ENCODE peak calls at places on chromosomes 2 and 18, in ten cellular contexts. One of them, this sample, is unnamed.

GRCh38 chr2:40751981-40752380 is 300.1 kb upstream of the SLC8A1 start:
- DNase-seq in NCI-H1105: no peak
- DNase-seq in stimulated activated CD8-positive, alpha-beta memory T cell treated with anti-CD3 and anti-CD28 coated beads, Interleukin-2, amount 100 ng/mL, for 1 hour: no peak
- DNase-seq in NCI-H2029: no peak
- DNase-seq in stimulated activated CD4-positive, alpha-beta T cell treated with anti-CD3 and anti-CD28 coated beads, Interleukin-2, amount 100 ng/mL, for 48 hours: no peak
- DNase-seq in Kasumi-1: no peak
- DNase-seq in left ventricle myocardium inferior: no peak
- DNase-seq in transverse colon: no peak
- DNase-seq in AG08396: no peak
- DNase-seq in C1 segment of cervical spinal cord: no peak
- DNase-seq in this sample: no peak

GRCh38 chr2:48790407-48791170 is 35.1 kb upstream of the LHCGR start:
- DNase-seq in NCI-H1105: no peak
- DNase-seq in stimulated activated CD8-positive, alpha-beta memory T cell treated with anti-CD3 and anti-CD28 coated beads, Interleukin-2, amount 100 ng/mL, for 1 hour: no peak
- DNase-seq in NCI-H2029: no peak
- DNase-seq in stimulated activated CD4-positive, alpha-beta T cell treated with anti-CD3 and anti-CD28 coated beads, Interleukin-2, amount 100 ng/mL, for 48 hours: no peak
- DNase-seq in Kasumi-1: no peak
- DNase-seq in left ventricle myocardium inferior: no peak
- DNase-seq in transverse colon: no peak
- DNase-seq in AG08396: no peak
- DNase-seq in C1 segment of cervical spinal cord: no peak
- DNase-seq in this sample: no peak

GRCh38 chr2:59190518-59190917 is 949.4 kb upstream of the FANCL start:
- DNase-seq in NCI-H1105: no peak
- DNase-seq in stimulated activated CD8-positive, alpha-beta memory T cell treated with anti-CD3 and anti-CD28 coated beads, Interleukin-2, amount 100 ng/mL, for 1 hour: no peak
- DNase-seq in NCI-H2029: no peak
- DNase-seq in stimulated activated CD4-positive, alpha-beta T cell treated with anti-CD3 and anti-CD28 coated beads, Interleukin-2, amount 100 ng/mL, for 48 hours: no peak
- DNase-seq in Kasumi-1: no peak
- DNase-seq in left ventricle myocardium inferior: no peak
- DNase-seq in transverse colon: no peak
- DNase-seq in AG08396: no peak
- DNase-seq in C1 segment of cervical spinal cord: no peak
- DNase-seq in this sample: no peak

GRCh38 chr2:220320326-220320725 is 692.9 kb downstream of the SLC4A3 start:
- DNase-seq in NCI-H1105: no peak
- DNase-seq in stimulated activated CD8-positive, alpha-beta memory T cell treated with anti-CD3 and anti-CD28 coated beads, Interleukin-2, amount 100 ng/mL, for 1 hour: no peak
- DNase-seq in NCI-H2029: no peak
- DNase-seq in stimulated activated CD4-positive, alpha-beta T cell treated with anti-CD3 and anti-CD28 coated beads, Interleukin-2, amount 100 ng/mL, for 48 hours: no peak
- DNase-seq in Kasumi-1: no peak
- DNase-seq in left ventricle myocardium inferior: no peak
- DNase-seq in transverse colon: no peak
- DNase-seq in AG08396: no peak
- DNase-seq in C1 segment of cervical spinal cord: no peak
- DNase-seq in this sample: no peak

GRCh38 chr2:9690252-9690651 is 59.5 kb upstream of the YWHAQ start:
- DNase-seq in NCI-H1105: no peak
- DNase-seq in stimulated activated CD8-positive, alpha-beta memory T cell treated with anti-CD3 and anti-CD28 coated beads, Interleukin-2, amount 100 ng/mL, for 1 hour: no peak
- DNase-seq in NCI-H2029: no peak
- DNase-seq in stimulated activated CD4-positive, alpha-beta T cell treated with anti-CD3 and anti-CD28 coated beads, Interleukin-2, amount 100 ng/mL, for 48 hours: no peak
- DNase-seq in Kasumi-1: no peak
- DNase-seq in left ventricle myocardium inferior: peak; percentile 63
- DNase-seq in transverse colon: no peak
- DNase-seq in AG08396: no peak
- DNase-seq in C1 segment of cervical spinal cord: no peak
- DNase-seq in this sample: peak; percentile 72

GRCh38 chr2:137173514-137173913 is 408.2 kb downstream of the THSD7B start:
- DNase-seq in NCI-H1105: no peak
- DNase-seq in stimulated activated CD8-positive, alpha-beta memory T cell treated with anti-CD3 and anti-CD28 coated beads, Interleukin-2, amount 100 ng/mL, for 1 hour: no peak
- DNase-seq in NCI-H2029: no peak
- DNase-seq in stimulated activated CD4-positive, alpha-beta T cell treated with anti-CD3 and anti-CD28 coated beads, Interleukin-2, amount 100 ng/mL, for 48 hours: no peak
- DNase-seq in Kasumi-1: peak; percentile 14
- DNase-seq in left ventricle myocardium inferior: no peak
- DNase-seq in transverse colon: no peak
- DNase-seq in AG08396: no peak
- DNase-seq in C1 segment of cervical spinal cord: no peak
- DNase-seq in this sample: no peak

GRCh38 chr2:161481619-161482018 is 65.5 kb downstream of the TBR1 start:
- DNase-seq in NCI-H1105: no peak
- DNase-seq in stimulated activated CD8-positive, alpha-beta memory T cell treated with anti-CD3 and anti-CD28 coated beads, Interleukin-2, amount 100 ng/mL, for 1 hour: no peak
- DNase-seq in NCI-H2029: no peak
- DNase-seq in stimulated activated CD4-positive, alpha-beta T cell treated with anti-CD3 and anti-CD28 coated beads, Interleukin-2, amount 100 ng/mL, for 48 hours: no peak
- DNase-seq in Kasumi-1: no peak
- DNase-seq in left ventricle myocardium inferior: no peak
- DNase-seq in transverse colon: no peak
- DNase-seq in AG08396: no peak
- DNase-seq in C1 segment of cervical spinal cord: no peak
- DNase-seq in this sample: no peak

GRCh38 chr2:54468643-54469042 is 12.5 kb downstream of the SPTBN1 start:
- DNase-seq in NCI-H1105: no peak
- DNase-seq in stimulated activated CD8-positive, alpha-beta memory T cell treated with anti-CD3 and anti-CD28 coated beads, Interleukin-2, amount 100 ng/mL, for 1 hour: no peak
- DNase-seq in NCI-H2029: no peak
- DNase-seq in stimulated activated CD4-positive, alpha-beta T cell treated with anti-CD3 and anti-CD28 coated beads, Interleukin-2, amount 100 ng/mL, for 48 hours: no peak
- DNase-seq in Kasumi-1: no peak
- DNase-seq in left ventricle myocardium inferior: no peak
- DNase-seq in transverse colon: no peak
- DNase-seq in AG08396: no peak
- DNase-seq in C1 segment of cervical spinal cord: no peak
- DNase-seq in this sample: no peak

GRCh38 chr2:234795974-234796690 is 155.7 kb upstream of the SH3BP4 start:
- DNase-seq in NCI-H1105: no peak
- DNase-seq in stimulated activated CD8-positive, alpha-beta memory T cell treated with anti-CD3 and anti-CD28 coated beads, Interleukin-2, amount 100 ng/mL, for 1 hour: no peak
- DNase-seq in NCI-H2029: no peak
- DNase-seq in stimulated activated CD4-positive, alpha-beta T cell treated with anti-CD3 and anti-CD28 coated beads, Interleukin-2, amount 100 ng/mL, for 48 hours: no peak
- DNase-seq in Kasumi-1: no peak
- DNase-seq in left ventricle myocardium inferior: no peak
- DNase-seq in transverse colon: no peak
- DNase-seq in AG08396: no peak
- DNase-seq in C1 segment of cervical spinal cord: no peak
- DNase-seq in this sample: no peak

GRCh38 chr18:63216911-63217311 is 102.7 kb downstream of the BCL2 start:
- DNase-seq in NCI-H1105: no peak
- DNase-seq in stimulated activated CD8-positive, alpha-beta memory T cell treated with anti-CD3 and anti-CD28 coated beads, Interleukin-2, amount 100 ng/mL, for 1 hour: no peak
- DNase-seq in NCI-H2029: no peak
- DNase-seq in stimulated activated CD4-positive, alpha-beta T cell treated with anti-CD3 and anti-CD28 coated beads, Interleukin-2, amount 100 ng/mL, for 48 hours: no peak
- DNase-seq in Kasumi-1: no peak
- DNase-seq in left ventricle myocardium inferior: no peak
- DNase-seq in transverse colon: no peak
- DNase-seq in AG08396: no peak
- DNase-seq in C1 segment of cervical spinal cord: no peak
- DNase-seq in this sample: no peak

GRCh38 chr2:99787011-99787410 is 297.2 kb upstream of the REV1 start:
- DNase-seq in NCI-H1105: no peak
- DNase-seq in stimulated activated CD8-positive, alpha-beta memory T cell treated with anti-CD3 and anti-CD28 coated beads, Interleukin-2, amount 100 ng/mL, for 1 hour: no peak
- DNase-seq in NCI-H2029: no peak
- DNase-seq in stimulated activated CD4-positive, alpha-beta T cell treated with anti-CD3 and anti-CD28 coated beads, Interleukin-2, amount 100 ng/mL, for 48 hours: no peak
- DNase-seq in Kasumi-1: no peak
- DNase-seq in left ventricle myocardium inferior: no peak
- DNase-seq in transverse colon: no peak
- DNase-seq in AG08396: no peak
- DNase-seq in C1 segment of cervical spinal cord: no peak
- DNase-seq in this sample: no peak

GRCh38 chr2:167715932-167716331 is 531.5 kb downstream of the STK39 start:
- DNase-seq in NCI-H1105: no peak
- DNase-seq in stimulated activated CD8-positive, alpha-beta memory T cell treated with anti-CD3 and anti-CD28 coated beads, Interleukin-2, amount 100 ng/mL, for 1 hour: no peak
- DNase-seq in NCI-H2029: no peak
- DNase-seq in stimulated activated CD4-positive, alpha-beta T cell treated with anti-CD3 and anti-CD28 coated beads, Interleukin-2, amount 100 ng/mL, for 48 hours: no peak
- DNase-seq in Kasumi-1: no peak
- DNase-seq in left ventricle myocardium inferior: no peak
- DNase-seq in transverse colon: no peak
- DNase-seq in AG08396: no peak
- DNase-seq in C1 segment of cervical spinal cord: no peak
- DNase-seq in this sample: no peak

GRCh38 chr2:45626387-45627010 is 15.4 kb upstream of the SRBD1 start:
- DNase-seq in NCI-H1105: no peak
- DNase-seq in stimulated activated CD8-positive, alpha-beta memory T cell treated with anti-CD3 and anti-CD28 coated beads, Interleukin-2, amount 100 ng/mL, for 1 hour: no peak
- DNase-seq in NCI-H2029: peak; percentile 28
- DNase-seq in stimulated activated CD4-positive, alpha-beta T cell treated with anti-CD3 and anti-CD28 coated beads, Interleukin-2, amount 100 ng/mL, for 48 hours: no peak
- DNase-seq in Kasumi-1: no peak
- DNase-seq in left ventricle myocardium inferior: no peak
- DNase-seq in transverse colon: no peak
- DNase-seq in AG08396: no peak
- DNase-seq in C1 segment of cervical spinal cord: no peak
- DNase-seq in this sample: no peak

GRCh38 chr18:50268022-50268747 is 1.9 kb upstream of the CFAP53 start:
- DNase-seq in NCI-H1105: no peak
- DNase-seq in stimulated activated CD8-positive, alpha-beta memory T cell treated with anti-CD3 and anti-CD28 coated beads, Interleukin-2, amount 100 ng/mL, for 1 hour: peak; percentile 64
- DNase-seq in NCI-H2029: peak; percentile 9
- DNase-seq in stimulated activated CD4-positive, alpha-beta T cell treated with anti-CD3 and anti-CD28 coated beads, Interleukin-2, amount 100 ng/mL, for 48 hours: peak; percentile 71
- DNase-seq in Kasumi-1: no peak
- DNase-seq in left ventricle myocardium inferior: peak; percentile 89
- DNase-seq in transverse colon: peak; percentile 89
- DNase-seq in AG08396: peak; percentile 84
- DNase-seq in C1 segment of cervical spinal cord: no peak
- DNase-seq in this sample: no peak

GRCh38 chr2:38187416-38188127 is 111.6 kb upstream of the CYP1B1 start:
- DNase-seq in NCI-H1105: no peak
- DNase-seq in stimulated activated CD8-positive, alpha-beta memory T cell treated with anti-CD3 and anti-CD28 coated beads, Interleukin-2, amount 100 ng/mL, for 1 hour: no peak
- DNase-seq in NCI-H2029: no peak
- DNase-seq in stimulated activated CD4-positive, alpha-beta T cell treated with anti-CD3 and anti-CD28 coated beads, Interleukin-2, amount 100 ng/mL, for 48 hours: no peak
- DNase-seq in Kasumi-1: no peak
- DNase-seq in left ventricle myocardium inferior: peak; percentile 68
- DNase-seq in transverse colon: peak; percentile 52
- DNase-seq in AG08396: peak; percentile 52
- DNase-seq in C1 segment of cervical spinal cord: no peak
- DNase-seq in this sample: no peak

GRCh38 chr2:191899442-191899841 is 52.6 kb upstream of the CAVIN2 start:
- DNase-seq in NCI-H1105: no peak
- DNase-seq in stimulated activated CD8-positive, alpha-beta memory T cell treated with anti-CD3 and anti-CD28 coated beads, Interleukin-2, amount 100 ng/mL, for 1 hour: no peak
- DNase-seq in NCI-H2029: no peak
- DNase-seq in stimulated activated CD4-positive, alpha-beta T cell treated with anti-CD3 and anti-CD28 coated beads, Interleukin-2, amount 100 ng/mL, for 48 hours: no peak
- DNase-seq in Kasumi-1: no peak
- DNase-seq in left ventricle myocardium inferior: no peak
- DNase-seq in transverse colon: no peak
- DNase-seq in AG08396: peak; percentile 53
- DNase-seq in C1 segment of cervical spinal cord: no peak
- DNase-seq in this sample: no peak

GRCh38 chr2:112433932-112434730 is 686 bp upstream of the RGPD8 start:
- DNase-seq in NCI-H1105: no peak
- DNase-seq in stimulated activated CD8-positive, alpha-beta memory T cell treated with anti-CD3 and anti-CD28 coated beads, Interleukin-2, amount 100 ng/mL, for 1 hour: no peak
- DNase-seq in NCI-H2029: no peak
- DNase-seq in stimulated activated CD4-positive, alpha-beta T cell treated with anti-CD3 and anti-CD28 coated beads, Interleukin-2, amount 100 ng/mL, for 48 hours: no peak
- DNase-seq in Kasumi-1: no peak
- DNase-seq in left ventricle myocardium inferior: no peak
- DNase-seq in transverse colon: no peak
- DNase-seq in AG08396: no peak
- DNase-seq in C1 segment of cervical spinal cord: no peak
- DNase-seq in this sample: no peak

GRCh38 chr2:204122425-204122824 is 185.9 kb downstream of the ICOS start:
- DNase-seq in NCI-H1105: no peak
- DNase-seq in stimulated activated CD8-positive, alpha-beta memory T cell treated with anti-CD3 and anti-CD28 coated beads, Interleukin-2, amount 100 ng/mL, for 1 hour: no peak
- DNase-seq in NCI-H2029: no peak
- DNase-seq in stimulated activated CD4-positive, alpha-beta T cell treated with anti-CD3 and anti-CD28 coated beads, Interleukin-2, amount 100 ng/mL, for 48 hours: no peak
- DNase-seq in Kasumi-1: no peak
- DNase-seq in left ventricle myocardium inferior: no peak
- DNase-seq in transverse colon: no peak
- DNase-seq in AG08396: no peak
- DNase-seq in C1 segment of cervical spinal cord: no peak
- DNase-seq in this sample: no peak

GRCh38 chr2:70191244-70191735 is 471 bp upstream of the C2orf42 start:
- DNase-seq in NCI-H1105: no peak
- DNase-seq in stimulated activated CD8-positive, alpha-beta memory T cell treated with anti-CD3 and anti-CD28 coated beads, Interleukin-2, amount 100 ng/mL, for 1 hour: no peak
- DNase-seq in NCI-H2029: no peak
- DNase-seq in stimulated activated CD4-positive, alpha-beta T cell treated with anti-CD3 and anti-CD28 coated beads, Interleukin-2, amount 100 ng/mL, for 48 hours: no peak
- DNase-seq in Kasumi-1: no peak
- DNase-seq in left ventricle myocardium inferior: no peak
- DNase-seq in transverse colon: no peak
- DNase-seq in AG08396: no peak
- DNase-seq in C1 segment of cervical spinal cord: no peak
- DNase-seq in this sample: no peak

GRCh38 chr2:240817496-240818292 is 2.3 kb downstream of the KIF1A start:
- DNase-seq in NCI-H1105: no peak
- DNase-seq in stimulated activated CD8-positive, alpha-beta memory T cell treated with anti-CD3 and anti-CD28 coated beads, Interleukin-2, amount 100 ng/mL, for 1 hour: no peak
- DNase-seq in NCI-H2029: no peak
- DNase-seq in stimulated activated CD4-positive, alpha-beta T cell treated with anti-CD3 and anti-CD28 coated beads, Interleukin-2, amount 100 ng/mL, for 48 hours: no peak
- DNase-seq in Kasumi-1: no peak
- DNase-seq in left ventricle myocardium inferior: peak; percentile 7
- DNase-seq in transverse colon: no peak
- DNase-seq in AG08396: no peak
- DNase-seq in C1 segment of cervical spinal cord: no peak
- DNase-seq in this sample: no peak

GRCh38 chr2:199861116-199861774 is 10.3 kb upstream of the FTCDNL1 start:
- DNase-seq in NCI-H1105: peak; percentile 14
- DNase-seq in stimulated activated CD8-positive, alpha-beta memory T cell treated with anti-CD3 and anti-CD28 coated beads, Interleukin-2, amount 100 ng/mL, for 1 hour: no peak
- DNase-seq in NCI-H2029: peak; percentile 9
- DNase-seq in stimulated activated CD4-positive, alpha-beta T cell treated with anti-CD3 and anti-CD28 coated beads, Interleukin-2, amount 100 ng/mL, for 48 hours: no peak
- DNase-seq in Kasumi-1: peak; percentile 80
- DNase-seq in left ventricle myocardium inferior: no peak
- DNase-seq in transverse colon: no peak
- DNase-seq in AG08396: peak; percentile 24
- DNase-seq in C1 segment of cervical spinal cord: no peak
- DNase-seq in this sample: no peak

GRCh38 chr2:20989404-20989803 is 54.5 kb downstream of the APOB start:
- DNase-seq in NCI-H1105: no peak
- DNase-seq in stimulated activated CD8-positive, alpha-beta memory T cell treated with anti-CD3 and anti-CD28 coated beads, Interleukin-2, amount 100 ng/mL, for 1 hour: no peak
- DNase-seq in NCI-H2029: no peak
- DNase-seq in stimulated activated CD4-positive, alpha-beta T cell treated with anti-CD3 and anti-CD28 coated beads, Interleukin-2, amount 100 ng/mL, for 48 hours: no peak
- DNase-seq in Kasumi-1: no peak
- DNase-seq in left ventricle myocardium inferior: no peak
- DNase-seq in transverse colon: no peak
- DNase-seq in AG08396: no peak
- DNase-seq in C1 segment of cervical spinal cord: no peak
- DNase-seq in this sample: no peak

GRCh38 chr18:53838796-53839195 is 385.7 kb downstream of the MBD2 start:
- DNase-seq in NCI-H1105: no peak
- DNase-seq in stimulated activated CD8-positive, alpha-beta memory T cell treated with anti-CD3 and anti-CD28 coated beads, Interleukin-2, amount 100 ng/mL, for 1 hour: no peak
- DNase-seq in NCI-H2029: no peak
- DNase-seq in stimulated activated CD4-positive, alpha-beta T cell treated with anti-CD3 and anti-CD28 coated beads, Interleukin-2, amount 100 ng/mL, for 48 hours: no peak
- DNase-seq in Kasumi-1: no peak
- DNase-seq in left ventricle myocardium inferior: no peak
- DNase-seq in transverse colon: no peak
- DNase-seq in AG08396: no peak
- DNase-seq in C1 segment of cervical spinal cord: no peak
- DNase-seq in this sample: no peak

GRCh38 chr2:15734871-15735737 is 143.4 kb downstream of the DDX1 start:
- DNase-seq in NCI-H1105: no peak
- DNase-seq in stimulated activated CD8-positive, alpha-beta memory T cell treated with anti-CD3 and anti-CD28 coated beads, Interleukin-2, amount 100 ng/mL, for 1 hour: no peak
- DNase-seq in NCI-H2029: no peak
- DNase-seq in stimulated activated CD4-positive, alpha-beta T cell treated with anti-CD3 and anti-CD28 coated beads, Interleukin-2, amount 100 ng/mL, for 48 hours: no peak
- DNase-seq in Kasumi-1: no peak
- DNase-seq in left ventricle myocardium inferior: no peak
- DNase-seq in transverse colon: no peak
- DNase-seq in AG08396: no peak
- DNase-seq in C1 segment of cervical spinal cord: no peak
- DNase-seq in this sample: no peak

GRCh38 chr2:71417300-71418202 is 35.8 kb upstream of the DYSF start:
- DNase-seq in NCI-H1105: no peak
- DNase-seq in stimulated activated CD8-positive, alpha-beta memory T cell treated with anti-CD3 and anti-CD28 coated beads, Interleukin-2, amount 100 ng/mL, for 1 hour: no peak
- DNase-seq in NCI-H2029: no peak
- DNase-seq in stimulated activated CD4-positive, alpha-beta T cell treated with anti-CD3 and anti-CD28 coated beads, Interleukin-2, amount 100 ng/mL, for 48 hours: no peak
- DNase-seq in Kasumi-1: no peak
- DNase-seq in left ventricle myocardium inferior: no peak
- DNase-seq in transverse colon: no peak
- DNase-seq in AG08396: no peak
- DNase-seq in C1 segment of cervical spinal cord: no peak
- DNase-seq in this sample: no peak

GRCh38 chr2:1022178-1022577 is 71.5 kb downstream of the SNTG2 start:
- DNase-seq in NCI-H1105: no peak
- DNase-seq in stimulated activated CD8-positive, alpha-beta memory T cell treated with anti-CD3 and anti-CD28 coated beads, Interleukin-2, amount 100 ng/mL, for 1 hour: no peak
- DNase-seq in NCI-H2029: no peak
- DNase-seq in stimulated activated CD4-positive, alpha-beta T cell treated with anti-CD3 and anti-CD28 coated beads, Interleukin-2, amount 100 ng/mL, for 48 hours: no peak
- DNase-seq in Kasumi-1: no peak
- DNase-seq in left ventricle myocardium inferior: no peak
- DNase-seq in transverse colon: no peak
- DNase-seq in AG08396: no peak
- DNase-seq in C1 segment of cervical spinal cord: no peak
- DNase-seq in this sample: no peak

GRCh38 chr2:221943078-221943810 is 355.6 kb downstream of the PAX3 start:
- DNase-seq in NCI-H1105: no peak
- DNase-seq in stimulated activated CD8-positive, alpha-beta memory T cell treated with anti-CD3 and anti-CD28 coated beads, Interleukin-2, amount 100 ng/mL, for 1 hour: no peak
- DNase-seq in NCI-H2029: no peak
- DNase-seq in stimulated activated CD4-positive, alpha-beta T cell treated with anti-CD3 and anti-CD28 coated beads, Interleukin-2, amount 100 ng/mL, for 48 hours: no peak
- DNase-seq in Kasumi-1: no peak
- DNase-seq in left ventricle myocardium inferior: no peak
- DNase-seq in transverse colon: peak; percentile 51
- DNase-seq in AG08396: peak; percentile 6
- DNase-seq in C1 segment of cervical spinal cord: no peak
- DNase-seq in this sample: no peak

GRCh38 chr2:46040563-46041155 is 256.5 kb upstream of the EPAS1 start:
- DNase-seq in NCI-H1105: no peak
- DNase-seq in stimulated activated CD8-positive, alpha-beta memory T cell treated with anti-CD3 and anti-CD28 coated beads, Interleukin-2, amount 100 ng/mL, for 1 hour: no peak
- DNase-seq in NCI-H2029: no peak
- DNase-seq in stimulated activated CD4-positive, alpha-beta T cell treated with anti-CD3 and anti-CD28 coated beads, Interleukin-2, amount 100 ng/mL, for 48 hours: no peak
- DNase-seq in Kasumi-1: no peak
- DNase-seq in left ventricle myocardium inferior: no peak
- DNase-seq in transverse colon: no peak
- DNase-seq in AG08396: no peak
- DNase-seq in C1 segment of cervical spinal cord: no peak
- DNase-seq in this sample: no peak